ENCODE peak calls at places on chromosomes 5 and 9, in nine cellular contexts. G, B, A, J, F, N, D, H and X are unnamed samples.
A peak's percentile ranks its signal among the peaks of the same experiment; 100 is the strongest.

GRCh38 chr9:69900406-69900805 is 79.8 kb downstream of the CFAP95 start:
- DNase-seq in G (no peak), B (no peak), A (no peak), J (no peak), F (no peak), N (no peak), D (no peak), H (no peak), X (no peak)

GRCh38 chr5:132271251-132272246 is 14.1 kb downstream of the PDLIM4 start:
- DNase-seq in G (no peak), B (no peak), A (no peak), J (no peak), F (no peak), N (no peak), D (no peak), H (no peak), X (no peak)

GRCh38 chr5:153974131-153974812 is 64.4 kb downstream of the FAM114A2 start:
- DNase-seq in G (no peak), B (peak; percentile 71), A (peak; percentile 43), J (peak; percentile 56), F (peak; percentile 6), N (peak; percentile 24), D (no peak), H (no peak), X (peak; percentile 30)

GRCh38 chr9:133773889-133774655 is 35.9 kb upstream of the SARDH start:
- DNase-seq in G (no peak), B (no peak), A (no peak), J (no peak), F (no peak), N (no peak), D (no peak), H (no peak), X (peak; percentile 53)

GRCh38 chr5:143168171-143168681 is 235.3 kb downstream of the NR3C1 start:
- DNase-seq in G (no peak), B (no peak), A (no peak), J (no peak), F (no peak), N (no peak), D (no peak), H (no peak), X (no peak)

GRCh38 chr5:132462856-132463745 is 27.5 kb downstream of the IRF1 start:
- DNase-seq in G (no peak), B (no peak), A (no peak), J (no peak), F (no peak), N (no peak), D (no peak), H (no peak), X (no peak)

GRCh38 chr9:128946945-128947422 is 419 bp downstream of the DOLK start:
- DNase-seq in G (no peak), B (peak; percentile 31), A (no peak), J (no peak), F (no peak), N (no peak), D (peak; percentile 33), H (no peak), X (no peak)

GRCh38 chr5:3129252-3129651 is 377.8 kb upstream of the IRX2 start:
- DNase-seq in G (no peak), B (no peak), A (no peak), J (no peak), F (no peak), N (no peak), D (no peak), H (no peak), X (no peak)

GRCh38 chr9:96320749-96321280 is 18.8 kb upstream of the HSD17B3 start:
- DNase-seq in G (no peak), B (no peak), A (no peak), J (no peak), F (no peak), N (no peak), D (no peak), H (no peak), X (no peak)

GRCh38 chr9:98864257-98865180 is 57.0 kb downstream of the GALNT12 start:
- DNase-seq in G (no peak), B (peak; percentile 68), A (no peak), J (no peak), F (no peak), N (no peak), D (no peak), H (no peak), X (no peak)

GRCh38 chr5:73418244-73418691 is 30.3 kb downstream of the FOXD1 start:
- DNase-seq in G (no peak), B (no peak), A (no peak), J (no peak), F (no peak), N (no peak), D (no peak), H (no peak), X (no peak)

GRCh38 chr5:10709409-10709808 is 51.6 kb downstream of the DAP start:
- DNase-seq in G (no peak), B (no peak), A (no peak), J (no peak), F (no peak), N (no peak), D (no peak), H (no peak), X (no peak)

GRCh38 chr5:144567416-144567770 is 396.7 kb downstream of the KCTD16 start:
- DNase-seq in G (no peak), B (no peak), A (no peak), J (no peak), F (no peak), N (no peak), D (no peak), H (no peak), X (no peak)

GRCh38 chr5:82910905-82911304 is 166.3 kb downstream of the TMEM167A start:
- DNase-seq in G (no peak), B (no peak), A (no peak), J (no peak), F (no peak), N (no peak), D (no peak), H (no peak), X (no peak)

GRCh38 chr9:120966005-120966369 is 39.4 kb upstream of the TRAF1 start:
- DNase-seq in G (no peak), B (peak; percentile 32), A (no peak), J (no peak), F (no peak), N (no peak), D (no peak), H (no peak), X (no peak)

GRCh38 chr9:27565669-27566068 is 7.6 kb downstream of the C9orf72 start:
- DNase-seq in G (no peak), B (no peak), A (no peak), J (no peak), F (no peak), N (no peak), D (no peak), H (no peak), X (no peak)

GRCh38 chr9:92392690-92393089 is 11.7 kb downstream of the OGN start:
- DNase-seq in G (no peak), B (no peak), A (no peak), J (no peak), F (no peak), N (no peak), D (no peak), H (no peak), X (no peak)

GRCh38 chr9:99057665-99058625 is 47.0 kb upstream of the TGFBR1 start:
- DNase-seq in G (no peak), B (peak; percentile 65), A (no peak), J (no peak), F (no peak), N (no peak), D (peak; percentile 59), H (no peak), X (peak; percentile 86)

GRCh38 chr5:125181159-125181558 is 434.7 kb upstream of the ZNF608 start:
- DNase-seq in G (no peak), B (no peak), A (no peak), J (no peak), F (no peak), N (no peak), D (no peak), H (no peak), X (no peak)

GRCh38 chr5:151224372-151224771 is 480 bp upstream of the CCDC69 start:
- DNase-seq in G (no peak), B (no peak), A (no peak), J (no peak), F (no peak), N (no peak), D (no peak), H (no peak), X (no peak)

GRCh38 chr5:53403758-53404157 is 76.7 kb upstream of the FST start:
- DNase-seq in G (no peak), B (peak; percentile 66), A (no peak), J (no peak), F (no peak), N (no peak), D (no peak), H (no peak), X (peak; percentile 48)

GRCh38 chr9:123059472-123060220 is 26.2 kb downstream of the GPR21 start:
- DNase-seq in G (no peak), B (no peak), A (no peak), J (no peak), F (no peak), N (no peak), D (no peak), H (no peak), X (no peak)

GRCh38 chr5:92544042-92544441 is 1037.0 kb downstream of the NR2F1-AS1 start:
- DNase-seq in G (no peak), B (peak; percentile 49), A (no peak), J (no peak), F (no peak), N (no peak), D (no peak), H (no peak), X (no peak)

GRCh38 chr5:158170534-158170933 is 311.6 kb upstream of the CLINT1 start:
- DNase-seq in G (no peak), B (no peak), A (no peak), J (no peak), F (no peak), N (no peak), D (no peak), H (no peak), X (no peak)

GRCh38 chr5:673837-674629 is 19.1 kb downstream of the TPPP start:
- DNase-seq in G (no peak), B (no peak), A (no peak), J (no peak), F (no peak), N (no peak), D (no peak), H (no peak), X (no peak)

GRCh38 chr9:116417464-116417863 is 263.9 kb downstream of the PAPPA start:
- DNase-seq in G (no peak), B (no peak), A (no peak), J (no peak), F (no peak), N (no peak), D (no peak), H (no peak), X (no peak)